ENCODE peak calls at places on chromosomes 3 and 15, in eight cellular contexts. G, B, Y, S, D, F, I and H are unnamed samples.

GRCh38 chr3:89380006-89380405 is 272.6 kb downstream of the EPHA3 start:
- DNase-seq in G (peak; percentile 12), F (peak; percentile 75), B (no peak), S (peak; percentile 54), I (no peak), D (no peak), Y (no peak), H (peak; percentile 66)

GRCh38 chr3:143597774-143598652 is 250.3 kb downstream of the SLC9A9 start:
- DNase-seq in I (no peak), D (no peak), S (no peak), G (no peak), B (no peak), Y (no peak), F (no peak), H (no peak)

GRCh38 chr3:166837535-166837934 is 542.6 kb downstream of the ZBBX start:
- DNase-seq in F (peak; percentile 2), G (no peak), Y (no peak), S (no peak), B (no peak), I (no peak), D (no peak), H (no peak)

GRCh38 chr3:123096126-123096525 is 29.3 kb downstream of the PDIA5 start:
- DNase-seq in S (no peak), Y (no peak), F (no peak), B (no peak), G (no peak), D (no peak), I (no peak), H (no peak)

GRCh38 chr3:192917258-192917507 is 473 bp downstream of the MB21D2 start:
- DNase-seq in I (no peak), F (no peak), D (no peak), S (no peak), Y (no peak), B (no peak), G (no peak), H (no peak)

GRCh38 chr15:48415036-48415886 is 84.0 kb downstream of the DUT start:
- DNase-seq in Y (no peak), I (no peak), G (peak; percentile 81), S (peak; percentile 31), F (peak; percentile 70), D (no peak), B (no peak), H (no peak)

GRCh38 chr15:41079717-41080116 is 36.4 kb downstream of the INO80 start:
- DNase-seq in F (no peak), B (no peak), S (no peak), Y (no peak), I (no peak), G (no peak), D (no peak), H (no peak)

GRCh38 chr3:50090985-50091384 is 2.3 kb downstream of the RBM5 start:
- DNase-seq in G (no peak), D (no peak), F (no peak), S (no peak), Y (no peak), I (no peak), B (no peak), H (no peak)

GRCh38 chr3:49461443-49462171 is 8.5 kb upstream of the DAG1 start:
- DNase-seq in G (peak; percentile 60), D (no peak), Y (no peak), S (peak; percentile 51), F (peak; percentile 48), B (no peak), I (no peak), H (peak; percentile 63)

GRCh38 chr3:20846792-20847191 is 660.8 kb upstream of the SGO1 start:
- DNase-seq in D (no peak), F (no peak), G (no peak), S (no peak), B (no peak), Y (no peak), I (no peak), H (no peak)

GRCh38 chr3:186219211-186219638 is 110.3 kb upstream of the ETV5 start:
- DNase-seq in Y (peak; percentile 38), S (no peak), D (no peak), F (no peak), G (no peak), I (no peak), B (no peak), H (no peak)

GRCh38 chr15:66456211-66456610 is 41.4 kb downstream of the SNAPC5 start:
- DNase-seq in B (no peak), I (no peak), F (peak; percentile 56), G (peak; percentile 20), D (no peak), Y (no peak), S (no peak), H (no peak)

GRCh38 chr15:42725331-42725903 is 11.5 kb downstream of the CDAN1 start:
- DNase-seq in I (no peak), F (no peak), Y (no peak), G (no peak), B (no peak), S (no peak), D (no peak), H (no peak)

GRCh38 chr3:24686764-24687163 is 192.1 kb upstream of the THRB start:
- DNase-seq in B (no peak), F (peak; percentile 56), S (peak; percentile 37), G (peak; percentile 63), I (no peak), Y (no peak), D (no peak), H (peak; percentile 89)

GRCh38 chr3:175258763-175259162 is 399.6 kb downstream of the NAALADL2 start:
- DNase-seq in D (no peak), B (no peak), F (peak; percentile 84), Y (no peak), I (no peak), S (peak; percentile 11), G (no peak), H (peak; percentile 48)

GRCh38 chr3:103308921-103309320 is 874.1 kb downstream of the ZPLD1 start:
- DNase-seq in B (no peak), G (no peak), F (no peak), Y (no peak), D (no peak), S (no peak), I (no peak), H (no peak)

DNA sequence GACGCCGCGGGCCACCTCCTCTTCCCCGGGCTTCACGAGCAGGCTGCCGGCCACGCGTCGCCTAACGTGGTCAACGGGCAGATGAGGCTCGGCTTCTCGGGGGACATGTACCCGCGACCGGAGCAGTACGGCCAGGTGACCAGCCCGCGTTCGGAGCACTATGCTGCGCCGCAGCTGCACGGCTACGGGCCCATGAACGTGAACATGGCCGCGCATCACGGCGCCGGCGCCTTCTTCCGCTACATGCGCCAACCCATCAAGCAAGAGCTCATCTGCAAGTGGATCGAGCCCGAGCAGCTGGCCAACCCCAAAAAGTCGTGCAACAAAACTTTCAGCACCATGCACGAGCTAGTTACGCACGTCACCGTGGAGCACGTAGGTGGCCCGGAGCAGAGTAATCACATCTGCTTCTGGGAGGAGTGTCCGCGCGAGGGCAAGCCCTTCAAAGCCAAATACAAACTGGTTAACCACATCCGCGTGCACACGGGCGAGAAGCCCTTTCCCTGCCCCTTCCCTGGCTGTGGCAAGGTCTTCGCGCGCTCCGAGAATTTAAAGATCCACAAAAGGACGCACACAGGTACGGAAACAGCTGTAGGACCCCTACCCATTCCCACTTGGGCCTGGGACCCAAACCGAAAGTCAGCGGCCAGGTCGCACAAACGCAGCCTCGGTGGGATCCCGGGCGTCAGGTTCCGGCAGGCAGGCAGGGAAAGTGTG is 1.5 kb downstream of the ZIC1 start:
- DNase-seq in S (peak; percentile 29), I (no peak), D (no peak), G (peak; percentile 41), F (no peak), Y (no peak), B (peak; percentile 51), H (peak; percentile 97)
- H3K4me3 ChIP-seq in S (peak overlapping the region; percentile 30), I (peak overlapping the region; percentile 45), D (no peak overlapping the region), G (peak overlapping the region; percentile 48), F (peak overlapping the region; percentile 32), Y (peak overlapping the region; percentile 71), B (peak overlapping the region; percentile 60), H (peak overlapping the region; percentile 90)

GRCh38 chr15:90915808-90916440 is 12.8 kb downstream of the MAN2A2 start:
- DNase-seq in G (no peak), S (no peak), D (peak; percentile 53), F (peak; percentile 6), B (no peak), I (no peak), Y (no peak), H (peak; percentile 80)
- TF ChIP-seq CTCF in G (no peak), S (no peak), D (no peak), F (no peak), B (no peak), I (no peak), Y (no peak), H (no peak)

DNA sequence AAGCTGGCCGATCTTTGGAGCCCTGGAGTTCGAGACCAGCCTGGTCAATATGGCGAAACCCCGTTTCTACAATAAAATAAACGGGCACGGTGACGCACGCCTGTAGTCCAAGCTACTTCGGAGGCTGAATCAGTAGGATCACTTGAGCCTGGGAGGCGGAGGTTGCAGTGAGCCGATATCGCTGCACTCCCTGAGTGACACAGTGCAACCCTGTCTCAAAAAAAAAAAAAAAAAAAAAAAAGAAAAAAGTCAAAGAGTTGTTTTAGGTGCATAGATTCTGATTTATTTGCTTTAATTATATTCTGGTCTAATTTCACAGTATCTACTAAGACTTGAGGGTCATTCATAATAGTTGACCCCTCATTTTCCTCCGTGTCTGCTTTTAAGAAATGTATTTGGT is 1.7 kb downstream of the ARL13B start:
- DNase-seq in I (no peak), S (no peak), G (no peak), D (no peak), B (no peak), Y (no peak), F (no peak), H (no peak)
- H3K4me3 ChIP-seq in I (no peak overlapping the region), S (no peak overlapping the region), G (no peak overlapping the region), D (no peak overlapping the region), B (no peak overlapping the region), Y (no peak overlapping the region), F (no peak overlapping the region), H (no peak overlapping the region)

DNA sequence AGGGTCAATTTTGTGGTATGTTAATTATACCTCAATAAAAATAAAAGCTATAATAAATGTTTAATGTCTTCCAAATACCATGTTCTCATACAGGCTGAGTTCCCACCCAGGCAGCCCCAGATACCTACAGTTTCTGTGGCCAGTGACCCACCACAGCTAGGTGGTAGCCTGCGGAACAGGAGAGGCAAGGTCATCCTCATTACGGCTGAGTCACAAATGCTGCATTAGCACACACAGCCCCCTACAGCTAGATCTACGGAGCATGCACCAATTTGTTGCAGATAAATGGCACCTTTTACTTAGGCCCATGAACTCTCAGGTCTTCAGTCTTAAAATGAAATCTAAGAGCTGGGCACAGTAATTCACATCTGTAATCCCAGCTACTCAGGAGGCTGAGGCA is 5.1 kb downstream of the SPATA12 start:
- DNase-seq in S (no peak), F (no peak), I (no peak), B (no peak), Y (no peak), G (no peak), D (no peak), H (peak; percentile 80)
- TF ChIP-seq CTCF in S (no peak), F (no peak), I (no peak), B (no peak), Y (no peak), G (no peak), D (no peak), H (peak; percentile 29)